ENCODE peak calls at places on chromosome 12, in nine cellular contexts. One of them, this sample, is unnamed.

GRCh38 chr12:6970096-6970527 is 352 bp downstream of the PHB2 start:
- DNase-seq in DMS153: no peak
- DNase-seq in hypothalamus: no peak
- DNase-seq in CD8-positive, alpha-beta memory T cell: no peak
- DNase-seq in ovary: peak
- DNase-seq in SW480: peak
- DNase-seq in CMK: no peak
- DNase-seq in type B pancreatic cell: no peak
- DNase-seq in AG04450: no peak
- DNase-seq in this sample: no peak

GRCh38 chr12:49358548-49359141 is 8.6 kb upstream of the SPATS2 start:
- DNase-seq in DMS153: peak
- DNase-seq in hypothalamus: no peak
- DNase-seq in CD8-positive, alpha-beta memory T cell: peak
- DNase-seq in ovary: no peak
- DNase-seq in SW480: peak
- DNase-seq in CMK: peak
- DNase-seq in type B pancreatic cell: peak
- DNase-seq in AG04450: no peak
- DNase-seq in this sample: peak

GRCh38 chr12:62717636-62718035 is 217.3 kb downstream of the PPM1H start:
- DNase-seq in DMS153: no peak
- DNase-seq in hypothalamus: no peak
- DNase-seq in CD8-positive, alpha-beta memory T cell: no peak
- DNase-seq in ovary: no peak
- DNase-seq in SW480: no peak
- DNase-seq in CMK: no peak
- DNase-seq in type B pancreatic cell: no peak
- DNase-seq in AG04450: no peak
- DNase-seq in this sample: no peak

GRCh38 chr12:104439137-104439536 is 17.6 kb upstream of the CHST11 start:
- DNase-seq in DMS153: no peak
- DNase-seq in hypothalamus: no peak
- DNase-seq in CD8-positive, alpha-beta memory T cell: no peak
- DNase-seq in ovary: no peak
- DNase-seq in SW480: no peak
- DNase-seq in CMK: no peak
- DNase-seq in type B pancreatic cell: no peak
- DNase-seq in AG04450: no peak
- DNase-seq in this sample: no peak

GRCh38 chr12:19546027-19546426 is 106.7 kb downstream of the AEBP2 start:
- DNase-seq in DMS153: no peak
- DNase-seq in hypothalamus: no peak
- DNase-seq in CD8-positive, alpha-beta memory T cell: no peak
- DNase-seq in ovary: no peak
- DNase-seq in SW480: no peak
- DNase-seq in CMK: no peak
- DNase-seq in type B pancreatic cell: no peak
- DNase-seq in AG04450: no peak
- DNase-seq in this sample: no peak

GRCh38 chr12:92605621-92606170 is 97.1 kb upstream of the PLEKHG7 start:
- DNase-seq in DMS153: no peak
- DNase-seq in hypothalamus: no peak
- DNase-seq in CD8-positive, alpha-beta memory T cell: no peak
- DNase-seq in ovary: no peak
- DNase-seq in SW480: no peak
- DNase-seq in CMK: no peak
- DNase-seq in type B pancreatic cell: no peak
- DNase-seq in AG04450: no peak
- DNase-seq in this sample: no peak

GRCh38 chr12:76611533-76611932 is 52.0 kb upstream of the OSBPL8 start:
- DNase-seq in DMS153: no peak
- DNase-seq in hypothalamus: no peak
- DNase-seq in CD8-positive, alpha-beta memory T cell: no peak
- DNase-seq in ovary: no peak
- DNase-seq in SW480: no peak
- DNase-seq in CMK: no peak
- DNase-seq in type B pancreatic cell: no peak
- DNase-seq in AG04450: peak
- DNase-seq in this sample: no peak

GRCh38 chr12:109930028-109930800 is 30.1 kb downstream of the TCHP start:
- DNase-seq in DMS153: no peak
- DNase-seq in hypothalamus: no peak
- DNase-seq in CD8-positive, alpha-beta memory T cell: no peak
- DNase-seq in ovary: no peak
- DNase-seq in SW480: no peak
- DNase-seq in CMK: no peak
- DNase-seq in type B pancreatic cell: no peak
- DNase-seq in AG04450: no peak
- DNase-seq in this sample: no peak

GRCh38 chr12:92416385-92416812 is 270.8 kb upstream of the BTG1 start:
- DNase-seq in DMS153: no peak
- DNase-seq in hypothalamus: no peak
- DNase-seq in CD8-positive, alpha-beta memory T cell: no peak
- DNase-seq in ovary: no peak
- DNase-seq in SW480: no peak
- DNase-seq in CMK: no peak
- DNase-seq in type B pancreatic cell: no peak
- DNase-seq in AG04450: no peak
- DNase-seq in this sample: no peak

GRCh38 chr12:28742791-28743190 is 406.3 kb upstream of the FAR2 start:
- DNase-seq in DMS153: no peak
- DNase-seq in hypothalamus: no peak
- DNase-seq in CD8-positive, alpha-beta memory T cell: no peak
- DNase-seq in ovary: no peak
- DNase-seq in SW480: no peak
- DNase-seq in CMK: no peak
- DNase-seq in type B pancreatic cell: no peak
- DNase-seq in AG04450: no peak
- DNase-seq in this sample: no peak

GRCh38 chr12:96493101-96493500 is 3.7 kb downstream of the CFAP54 start:
- DNase-seq in DMS153: no peak
- DNase-seq in hypothalamus: no peak
- DNase-seq in CD8-positive, alpha-beta memory T cell: no peak
- DNase-seq in ovary: no peak
- DNase-seq in SW480: no peak
- DNase-seq in CMK: no peak
- DNase-seq in type B pancreatic cell: no peak
- DNase-seq in AG04450: no peak
- DNase-seq in this sample: no peak

GRCh38 chr12:77247542-77247941 is 182.2 kb upstream of the E2F7 start:
- DNase-seq in DMS153: no peak
- DNase-seq in hypothalamus: no peak
- DNase-seq in CD8-positive, alpha-beta memory T cell: no peak
- DNase-seq in ovary: no peak
- DNase-seq in SW480: no peak
- DNase-seq in CMK: no peak
- DNase-seq in type B pancreatic cell: no peak
- DNase-seq in AG04450: no peak
- DNase-seq in this sample: no peak

GRCh38 chr12:47767197-47767724 is 5.8 kb upstream of the SLC48A1 start:
- DNase-seq in DMS153: peak
- DNase-seq in hypothalamus: peak
- DNase-seq in CD8-positive, alpha-beta memory T cell: peak
- DNase-seq in ovary: no peak
- DNase-seq in SW480: peak
- DNase-seq in CMK: no peak
- DNase-seq in type B pancreatic cell: no peak
- DNase-seq in AG04450: no peak
- DNase-seq in this sample: peak

GRCh38 chr12:23222801-23223200 is 597.8 kb downstream of the ETNK1 start:
- DNase-seq in DMS153: no peak
- DNase-seq in hypothalamus: no peak
- DNase-seq in CD8-positive, alpha-beta memory T cell: no peak
- DNase-seq in ovary: no peak
- DNase-seq in SW480: no peak
- DNase-seq in CMK: no peak
- DNase-seq in type B pancreatic cell: no peak
- DNase-seq in AG04450: no peak
- DNase-seq in this sample: no peak

GRCh38 chr12:45973526-45973925 is 16.8 kb downstream of the SCAF11 start:
- DNase-seq in DMS153: no peak
- DNase-seq in hypothalamus: no peak
- DNase-seq in CD8-positive, alpha-beta memory T cell: no peak
- DNase-seq in ovary: no peak
- DNase-seq in SW480: no peak
- DNase-seq in CMK: no peak
- DNase-seq in type B pancreatic cell: no peak
- DNase-seq in AG04450: no peak
- DNase-seq in this sample: no peak

GRCh38 chr12:79366374-79366773 is 324.4 kb downstream of the PAWR start:
- DNase-seq in DMS153: no peak
- DNase-seq in hypothalamus: no peak
- DNase-seq in CD8-positive, alpha-beta memory T cell: no peak
- DNase-seq in ovary: no peak
- DNase-seq in SW480: no peak
- DNase-seq in CMK: no peak
- DNase-seq in type B pancreatic cell: no peak
- DNase-seq in AG04450: no peak
- DNase-seq in this sample: no peak

GRCh38 chr12:92759634-92760268 is 57.0 kb downstream of the PLEKHG7 start:
- DNase-seq in DMS153: no peak
- DNase-seq in hypothalamus: no peak
- DNase-seq in CD8-positive, alpha-beta memory T cell: no peak
- DNase-seq in ovary: no peak
- DNase-seq in SW480: peak
- DNase-seq in CMK: no peak
- DNase-seq in type B pancreatic cell: no peak
- DNase-seq in AG04450: peak
- DNase-seq in this sample: no peak

GRCh38 chr12:101229841-101230241 is 19.8 kb upstream of the SLC5A8 start:
- DNase-seq in DMS153: no peak
- DNase-seq in hypothalamus: no peak
- DNase-seq in CD8-positive, alpha-beta memory T cell: no peak
- DNase-seq in ovary: no peak
- DNase-seq in SW480: no peak
- DNase-seq in CMK: no peak
- DNase-seq in type B pancreatic cell: no peak
- DNase-seq in AG04450: no peak
- DNase-seq in this sample: no peak

GRCh38 chr12:1808798-1809480 is 11.4 kb upstream of the LRTM2 start:
- DNase-seq in DMS153: no peak
- DNase-seq in hypothalamus: no peak
- DNase-seq in CD8-positive, alpha-beta memory T cell: no peak
- DNase-seq in ovary: no peak
- DNase-seq in SW480: no peak
- DNase-seq in CMK: no peak
- DNase-seq in type B pancreatic cell: no peak
- DNase-seq in AG04450: no peak
- DNase-seq in this sample: no peak

GRCh38 chr12:2902287-2902880 is 11.7 kb downstream of the TULP3 start:
- DNase-seq in DMS153: peak
- DNase-seq in hypothalamus: no peak
- DNase-seq in CD8-positive, alpha-beta memory T cell: no peak
- DNase-seq in ovary: peak
- DNase-seq in SW480: no peak
- DNase-seq in CMK: no peak
- DNase-seq in type B pancreatic cell: no peak
- DNase-seq in AG04450: no peak
- DNase-seq in this sample: no peak